ENCODE peak calls at places on chromosomes 16 and 17, in four cellular contexts. L, W, Z and J are unnamed samples.

GRCh38 chr17:78962345-78962983 is 17.3 kb downstream of the LGALS3BP start:
- DNase-seq in L (no peak), Z (peak), W (peak), J (no peak)

GRCh38 chr17:50375858-50376538 is 3.0 kb downstream of the EME1 start:
- DNase-seq in L (no peak), W (no peak), Z (no peak), J (no peak)

GRCh38 chr16:71537643-71538042 is 11.4 kb downstream of the CHST4 start:
- DNase-seq in Z (peak), W (peak), L (peak), J (peak)

GRCh38 chr17:52064791-52065211 is 93.7 kb downstream of the CA10 start:
- DNase-seq in W (no peak), L (no peak), Z (peak), J (no peak)

GRCh38 chr16:61926766-61927165 is 109.5 kb downstream of the CDH8 start:
- DNase-seq in L (no peak), W (no peak), Z (no peak), J (no peak)

GRCh38 chr17:82065193-82065637 is 389 bp downstream of the DUS1L start:
- DNase-seq in Z (peak), L (no peak), W (peak), J (no peak)

GRCh38 chr17:1967092-1967662 is 58.0 kb downstream of the RTN4RL1 start:
- DNase-seq in W (no peak), L (peak), Z (no peak), J (no peak)

GRCh38 chr16:2687531-2688308 is 5.4 kb downstream of the KCTD5 start:
- DNase-seq in L (no peak), W (no peak), Z (no peak), J (no peak)

GRCh38 chr16:18853694-18854093 is 52.3 kb upstream of the ARL6IP1 start:
- DNase-seq in W (no peak), L (no peak), Z (peak), J (no peak)

GRCh38 chr16:4729876-4730275 is 4.2 kb downstream of the ANKS3 start:
- DNase-seq in L (no peak), W (no peak), Z (no peak), J (no peak)

GRCh38 chr17:17382901-17383300 is 79.7 kb downstream of the NT5M start:
- DNase-seq in Z (no peak), L (no peak), W (no peak), J (no peak)

GRCh38 chr17:44960654-44961053 is 7.4 kb downstream of the C1QL1 start:
- DNase-seq in W (no peak), L (no peak), Z (no peak), J (no peak)

GRCh38 chr17:7330099-7331015 is 1.2 kb upstream of the NEURL4 start:
- DNase-seq in W (peak), Z (peak), L (peak), J (no peak)

GRCh38 chr16:721765-722481 is 977 bp downstream of the ANTKMT start:
- DNase-seq in L (no peak), Z (no peak), W (no peak), J (no peak)

GRCh38 chr16:23842137-23842600 is 6.4 kb downstream of the PRKCB start:
- DNase-seq in W (no peak), Z (no peak), L (no peak), J (no peak)

GRCh38 chr17:56596741-56597494 is 3.4 kb downstream of the NOG start:
- DNase-seq in Z (no peak), L (peak), W (no peak), J (no peak)

GRCh38 chr16:15548482-15548891 is 94.5 kb downstream of the MARF1 start:
- DNase-seq in L (no peak), Z (no peak), W (peak), J (no peak)

GRCh38 chr16:49557070-49557446 is 183.5 kb downstream of the C16orf78 start:
- DNase-seq in L (peak), W (no peak), Z (no peak), J (no peak)

GRCh38 chr16:66695474-66695934 is 1.0 kb downstream of the CMTM4 start:
- DNase-seq in W (no peak), Z (no peak), L (no peak), J (no peak)

GRCh38 chr16:9068886-9069285 is 22.6 kb upstream of the HAPSTR1 start:
- DNase-seq in W (no peak), L (no peak), Z (peak), J (no peak)
- H3K9ac ChIP-seq in W (no peak), L (no peak), Z (peak), J (peak)

GRCh38 chr17:35609831-35610230 is 22.7 kb downstream of the AP2B1 start:
- DNase-seq in W (no peak), Z (no peak), L (no peak), J (no peak)
- H3K27ac ChIP-seq in W (no peak), Z (no peak), L (no peak), J (no peak)

GRCh38 chr17:63783522-63783921 is 9.6 kb downstream of the DDX42 start:
- DNase-seq in W (no peak), L (no peak), Z (no peak), J (no peak)

GRCh38 chr17:63785556-63785955 is 11.6 kb downstream of the DDX42 start:
- DNase-seq in L (no peak), Z (peak), W (peak), J (no peak)

GRCh38 chr17:63790057-63790456 is 16.1 kb downstream of the DDX42 start:
- DNase-seq in L (no peak), W (no peak), Z (no peak), J (no peak)

GRCh38 chr17:63786961-63787711 is 13.2 kb downstream of the DDX42 start:
- DNase-seq in Z (peak), L (no peak), W (no peak), J (peak)

DNA sequence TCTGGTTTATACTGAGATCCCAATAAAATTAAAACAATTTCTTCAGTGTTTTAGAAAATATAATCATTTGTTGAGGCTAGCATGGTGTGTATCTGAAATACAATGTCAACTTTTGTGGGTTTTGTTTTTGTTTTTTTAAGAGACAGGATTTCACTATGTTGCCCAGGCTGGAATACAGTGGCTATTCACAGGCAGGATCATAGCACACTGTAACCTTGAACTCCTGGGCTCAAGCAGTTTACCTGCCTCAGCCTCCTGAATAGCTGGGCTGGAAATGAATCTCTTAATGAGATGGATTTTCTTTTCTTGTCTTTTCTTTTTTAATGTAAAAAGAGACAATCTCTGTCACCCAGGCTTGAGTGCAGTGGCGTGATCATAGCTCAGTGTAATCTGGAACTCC is 12.1 kb downstream of the DDX42 start:
- DNase-seq in L (no peak), W (no peak), Z (no peak), J (no peak)
- H3K9ac ChIP-seq in L (no peak), W (no peak), Z (peak), J (peak)

GRCh38 chr16:64627781-64628180 is 494.1 kb downstream of the CDH11 start:
- DNase-seq in L (no peak), Z (no peak), W (no peak), J (no peak)
- H3K27ac ChIP-seq in L (no peak), Z (no peak), W (no peak), J (no peak)

GRCh38 chr17:33269337-33270060 is 23.6 kb downstream of the ASIC2 start:
- DNase-seq in W (no peak), L (no peak), Z (no peak), J (no peak)

GRCh38 chr17:33266611-33267010 is 26.5 kb downstream of the ASIC2 start:
- DNase-seq in W (no peak), Z (no peak), L (no peak), J (no peak)

GRCh38 chr17:33267881-33268548 is 25.1 kb downstream of the ASIC2 start:
- DNase-seq in Z (no peak), W (no peak), L (no peak), J (no peak)

GRCh38 chr17:33266116-33266515 is 27.0 kb downstream of the ASIC2 start:
- DNase-seq in Z (no peak), W (peak), L (no peak), J (no peak)

GRCh38 chr17:33267279-33267790 is 25.8 kb downstream of the ASIC2 start:
- DNase-seq in W (peak), Z (peak), L (no peak), J (peak)
- H3K9ac ChIP-seq in W (no peak), Z (peak), L (no peak), J (no peak)

GRCh38 chr17:48483004-48483403 is 47.8 kb downstream of the HOXB1 start:
- DNase-seq in W (no peak), Z (no peak), L (no peak), J (peak)
- H3K27ac ChIP-seq in W (peak), Z (peak), L (no peak), J (peak)

DNA sequence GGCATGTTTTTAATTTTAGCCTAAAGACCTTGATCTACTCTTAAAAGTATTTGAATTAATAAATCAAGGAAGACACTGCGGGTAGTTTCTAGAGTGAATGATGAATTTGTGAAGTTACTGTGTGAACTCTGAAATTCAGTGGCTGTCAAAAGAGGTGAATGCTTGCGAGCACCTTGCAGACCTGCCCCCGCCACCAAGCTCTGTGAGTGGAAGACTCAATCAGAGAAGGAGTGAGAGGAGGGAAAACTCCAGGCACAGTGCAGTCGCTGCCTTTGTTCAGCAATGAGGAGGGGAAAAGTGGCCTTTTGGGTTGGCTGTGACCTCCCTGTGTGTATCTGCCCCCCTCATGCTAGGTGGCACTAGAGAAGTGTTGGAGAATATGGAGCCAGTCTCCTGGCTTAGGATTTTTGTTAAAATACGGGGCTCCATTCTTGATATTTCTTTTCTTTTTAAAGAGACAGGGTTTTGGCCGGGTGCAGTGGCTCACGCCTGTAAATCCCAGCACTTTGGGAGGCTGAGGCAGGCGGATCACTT is 53.0 kb downstream of the LDHD start:
- DNase-seq in Z (no peak), W (no peak), L (no peak), J (no peak)
- H3K9ac ChIP-seq in Z (no peak), W (no peak), L (peak), J (no peak)

GRCh38 chr17:46780003-46780373 is 38.5 kb downstream of the WNT3 start:
- DNase-seq in W (no peak), Z (no peak), L (no peak), J (no peak)

GRCh38 chr17:46783031-46783593 is 35.4 kb downstream of the WNT3 start:
- DNase-seq in L (no peak), Z (no peak), W (no peak), J (no peak)

GRCh38 chr17:46785696-46786095 is 32.8 kb downstream of the WNT3 start:
- DNase-seq in Z (no peak), W (no peak), L (no peak), J (no peak)

GRCh38 chr17:46777943-46778915 is 40.3 kb downstream of the WNT3 start:
- DNase-seq in L (no peak), Z (no peak), W (no peak), J (no peak)

GRCh38 chr17:46782250-46782953 is 36.1 kb downstream of the WNT3 start:
- DNase-seq in L (peak), Z (peak), W (no peak), J (no peak)
- H3K27ac ChIP-seq in L (no peak), Z (no peak), W (no peak), J (no peak)